ENCODE peak calls at places on chromosomes 3 and 15, in six cellular contexts. K is CD8-positive, alpha-beta T cell; H is cardiac muscle cell; G is activated B cell treated with CpG ODN at 0.5 μM for 24 hours; N is heart left ventricle; M is GM13976. U is an unnamed sample.

GRCh38 chr3:193207290-193207689 is 33.7 kb upstream of the PLAAT1 start:
- DNase-seq in K (no peak), H (no peak), G (no peak), N (no peak), M (no peak), U (no peak)

GRCh38 chr15:55420171-55420871 is 12.0 kb downstream of the PIERCE2 start:
- DNase-seq in K (no peak), H (no peak), G (no peak), N (no peak), M (no peak), U (no peak)

GRCh38 chr3:8741581-8742355 is 8.2 kb downstream of the CAV3 start:
- DNase-seq in K (peak; percentile 7), H (peak; percentile 81), G (no peak), N (peak; percentile 51), M (no peak), U (no peak)

GRCh38 chr3:149564079-149564478 is 89.6 kb downstream of the TM4SF4 start:
- DNase-seq in K (no peak), H (no peak), G (no peak), N (no peak), M (no peak), U (no peak)

GRCh38 chr3:38150780-38151528 is 12.5 kb downstream of the MYD88 start:
- DNase-seq in K (no peak), H (no peak), G (no peak), N (no peak), M (no peak), U (no peak)

GRCh38 chr15:60130398-60130797 is 126.3 kb downstream of the FOXB1 start:
- DNase-seq in K (no peak), H (no peak), G (no peak), N (no peak), M (no peak), U (no peak)

GRCh38 chr15:39419651-39420050 is 161.2 kb upstream of the THBS1 start:
- DNase-seq in K (no peak), H (peak; percentile 64), G (no peak), N (no peak), M (no peak), U (no peak)

GRCh38 chr3:171365489-171365888 is 94.7 kb downstream of the TNIK start:
- DNase-seq in K (no peak), H (no peak), G (no peak), N (no peak), M (no peak), U (no peak)

GRCh38 chr3:15659254-15659975 is 57.9 kb downstream of the BTD start:
- DNase-seq in K (no peak), H (no peak), G (no peak), N (no peak), M (no peak), U (no peak)

GRCh38 chr3:144521131-144521530 is 549.5 kb downstream of the DIPK2A start:
- DNase-seq in K (no peak), H (no peak), G (no peak), N (no peak), M (no peak), U (no peak)

GRCh38 chr15:92097473-92098178 is 244.1 kb downstream of the SLCO3A1 start:
- DNase-seq in K (peak; percentile 57), H (peak; percentile 71), G (no peak), N (no peak), M (peak; percentile 72), U (no peak)

GRCh38 chr15:92645051-92645631 is 10.4 kb downstream of the FAM174B start:
- DNase-seq in K (no peak), H (no peak), G (no peak), N (no peak), M (no peak), U (no peak)

GRCh38 chr15:49625460-49626036 is 4.7 kb downstream of the DTWD1 start:
- DNase-seq in K (no peak), H (no peak), G (no peak), N (no peak), M (no peak), U (no peak)

GRCh38 chr3:132721479-132722164 is 587 bp downstream of the NPHP3 start:
- DNase-seq in K (no peak), H (peak; percentile 85), G (no peak), N (peak; percentile 85), M (no peak), U (peak; percentile 68)

GRCh38 chr3:184596886-184597575 is 35.4 kb downstream of the EPHB3 start:
- DNase-seq in K (no peak), H (no peak), G (no peak), N (no peak), M (no peak), U (no peak)

GRCh38 chr15:95884276-95884675 is 446.2 kb upstream of the NR2F2 start:
- DNase-seq in K (no peak), H (no peak), G (no peak), N (no peak), M (no peak), U (no peak)

GRCh38 chr3:42814246-42814645 is 5.0 kb downstream of the ACKR2 start:
- DNase-seq in K (no peak), H (peak; percentile 51), G (no peak), N (no peak), M (no peak), U (no peak)

GRCh38 chr15:78345726-78346125 is 5.6 kb downstream of the CRABP1 start:
- DNase-seq in K (no peak), H (no peak), G (no peak), N (no peak), M (no peak), U (no peak)

GRCh38 chr15:91849749-91850161 is 3.8 kb upstream of the SLCO3A1 start:
- DNase-seq in K (no peak), H (peak; percentile 24), G (no peak), N (no peak), M (no peak), U (no peak)

GRCh38 chr3:112391648-112392047 is 58.7 kb downstream of the CD200 start:
- DNase-seq in K (no peak), H (no peak), G (no peak), N (no peak), M (no peak), U (no peak)

GRCh38 chr3:27326211-27326948 is 42.8 kb downstream of the NEK10 start:
- DNase-seq in K (no peak), H (no peak), G (no peak), N (peak; percentile 57), M (no peak), U (no peak)

GRCh38 chr3:46380471-46381215 is 9.9 kb downstream of the CCR5 start:
- DNase-seq in K (no peak), H (no peak), G (no peak), N (no peak), M (no peak), U (no peak)

GRCh38 chr3:191376742-191377141 is 46.4 kb upstream of the UTS2B start:
- DNase-seq in K (no peak), H (no peak), G (no peak), N (no peak), M (no peak), U (no peak)

GRCh38 chr3:47007482-47008257 is 28.2 kb downstream of the NBEAL2 start:
- DNase-seq in K (no peak), H (no peak), G (peak; percentile 15), N (no peak), M (no peak), U (no peak)

GRCh38 chr3:159007331-159007730 is 205.5 kb downstream of the MFSD1 start:
- DNase-seq in K (no peak), H (no peak), G (no peak), N (no peak), M (no peak), U (no peak)

GRCh38 chr3:103295974-103296570 is 861.3 kb downstream of the ZPLD1 start:
- DNase-seq in K (no peak), H (peak; percentile 23), G (no peak), N (no peak), M (peak; percentile 3), U (no peak)
- TF ChIP-seq CTCF in K (no peak), H (no peak), G (no peak), N (no peak), M (no peak), U (no peak)

DNA sequence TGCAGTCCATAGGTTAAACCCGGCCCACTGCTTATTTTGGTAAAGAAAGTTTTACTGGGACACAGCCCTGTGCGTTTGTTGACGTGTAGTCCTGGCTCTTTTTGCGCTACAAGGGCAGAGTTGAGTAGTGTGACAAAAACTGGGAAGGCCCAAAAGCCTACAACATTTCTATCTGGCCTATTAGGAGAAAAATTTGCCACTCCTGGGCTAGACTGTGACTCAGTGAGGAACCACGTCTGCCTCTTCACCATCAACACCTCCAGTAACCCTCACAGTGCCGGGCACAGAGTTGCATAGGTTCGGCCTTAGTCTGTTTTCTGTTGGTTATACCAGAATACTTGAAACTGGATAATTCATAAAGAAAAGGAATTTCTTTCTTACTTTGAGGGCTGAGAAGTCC is 110.3 kb downstream of the TOP2B start:
- DNase-seq in K (no peak), H (no peak), G (no peak), N (no peak), M (no peak), U (no peak)
- TF ChIP-seq CTCF in K (no peak), H (no peak), G (no peak), N (no peak), M (no peak), U (no peak)

DNA sequence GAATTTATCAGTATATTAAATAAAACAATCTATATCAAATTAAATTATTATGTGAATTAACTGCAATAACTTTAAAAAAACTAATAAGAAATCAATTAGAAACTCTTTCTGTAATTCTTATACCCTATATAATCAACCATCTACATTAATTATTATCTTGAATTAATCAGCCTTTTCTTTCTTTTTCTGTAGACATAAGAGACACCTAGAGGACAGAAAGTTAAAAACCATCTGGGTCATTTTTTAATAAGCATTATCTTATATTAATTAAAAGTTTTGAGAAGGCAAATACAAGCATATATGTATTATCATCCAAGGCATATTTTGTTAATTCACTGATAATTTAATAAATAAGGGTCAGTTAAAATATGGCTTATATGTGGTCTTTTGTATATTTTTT is 24.2 kb upstream of the SLC25A26 start:
- DNase-seq in K (no peak), H (no peak), G (no peak), N (no peak), M (no peak), U (no peak)
- TF ChIP-seq CTCF in K (no peak), H (peak; percentile 23), G (no peak), N (peak; percentile 49), M (no peak), U (no peak)

GRCh38 chr3:71476950-71477349 is 106.6 kb downstream of the FOXP1 start:
- DNase-seq in K (no peak), H (no peak), G (no peak), N (no peak), M (no peak), U (no peak)
- TF ChIP-seq CTCF in K (no peak), H (no peak), G (no peak), N (no peak), M (no peak), U (no peak)